ENCODE peak calls at places on chromosomes 3 and 15, in six cellular contexts. D is mesendoderm, Q is HFF-Myc, N is AG08396, F is HT1080, B is NCI-H1105 treated with DMSO at 0.1 percent for 48 hours. H is an unnamed sample.

GRCh38 chr3:128484404-128485282 is 8.4 kb downstream of the GATA2 start:
- DNase-seq in D (peak; percentile 69), Q (no peak), N (no peak), F (no peak), B (no peak), H (no peak)

GRCh38 chr15:65801229-65801813 is 9.2 kb upstream of the DENND4A start:
- DNase-seq in D (no peak), Q (no peak), N (no peak), F (no peak), B (no peak), H (no peak)

GRCh38 chr15:89442671-89443307 is 53.6 kb downstream of the RHCG start:
- DNase-seq in D (peak; percentile 76), Q (no peak), N (peak; percentile 80), F (peak; percentile 32), B (peak; percentile 15), H (no peak)

GRCh38 chr15:93025625-93025982 is 63.4 kb downstream of the RGMA start:
- DNase-seq in D (no peak), Q (no peak), N (no peak), F (no peak), B (no peak), H (no peak)

GRCh38 chr3:187944391-187945179 is 199.3 kb upstream of the BCL6 start:
- DNase-seq in D (no peak), Q (no peak), N (no peak), F (no peak), B (no peak), H (no peak)

GRCh38 chr3:14285526-14285925 is 106.9 kb downstream of the LSM3 start:
- DNase-seq in D (no peak), Q (no peak), N (no peak), F (no peak), B (no peak), H (no peak)

GRCh38 chr3:116877968-116878367 is 168.4 kb downstream of the TUSC7 start:
- DNase-seq in D (no peak), Q (no peak), N (no peak), F (no peak), B (no peak), H (no peak)

GRCh38 chr3:138407236-138407907 is 27.0 kb upstream of the ESYT3 start:
- DNase-seq in D (no peak), Q (no peak), N (no peak), F (no peak), B (no peak), H (no peak)

H was measured in effector memory CD4-positive, alpha-beta T cell.